ENCODE peak calls at places on chromosomes 5 and 9, in four cellular contexts. X is AG09309, B is cardiac fibroblast, E is MM.1S. U is an unnamed sample.

GRCh38 chr5:18992264-18992663 is 995.7 kb downstream of the CDH18 start:
- DNase-seq in B (no peak), X (no peak), E (no peak), U (no peak)

GRCh38 chr5:57499262-57500050 is 16.8 kb upstream of the ACTBL2 start:
- DNase-seq in X (no peak), B (peak; percentile 86), E (peak; percentile 84), U (peak; percentile 42)

GRCh38 chr5:178740181-178740557 is 9.7 kb upstream of the ZNF354A start:
- DNase-seq in X (no peak), B (no peak), E (no peak), U (no peak)

GRCh38 chr5:133635051-133635450 is 22.7 kb upstream of the FSTL4 start:
- DNase-seq in B (peak; percentile 31), E (no peak), X (no peak), U (no peak)

GRCh38 chr9:75235632-75236031 is 147.3 kb downstream of the OSTF1 start:
- DNase-seq in E (no peak), B (peak; percentile 27), X (no peak), U (no peak)

GRCh38 chr5:43409809-43410271 is 2.4 kb downstream of the CCL28 start:
- DNase-seq in E (no peak), X (no peak), B (no peak), U (no peak)

GRCh38 chr5:54533541-54534179 is 16.1 kb downstream of the SNX18 start:
- DNase-seq in X (no peak), E (no peak), B (peak; percentile 37), U (no peak)

GRCh38 chr5:88550736-88551135 is 282.1 kb upstream of the TMEM161B start:
- DNase-seq in E (no peak), X (no peak), B (no peak), U (no peak)

GRCh38 chr5:84569307-84569706 is 184.6 kb upstream of the EDIL3 start:
- DNase-seq in X (no peak), B (no peak), E (no peak), U (no peak)

GRCh38 chr9:134458111-134458845 is 132.0 kb downstream of the RXRA start:
- DNase-seq in B (peak; percentile 45), E (no peak), X (no peak), U (no peak)
- TF ChIP-seq CTCF in B (no peak), E (no peak), X (no peak), U (no peak)

DNA sequence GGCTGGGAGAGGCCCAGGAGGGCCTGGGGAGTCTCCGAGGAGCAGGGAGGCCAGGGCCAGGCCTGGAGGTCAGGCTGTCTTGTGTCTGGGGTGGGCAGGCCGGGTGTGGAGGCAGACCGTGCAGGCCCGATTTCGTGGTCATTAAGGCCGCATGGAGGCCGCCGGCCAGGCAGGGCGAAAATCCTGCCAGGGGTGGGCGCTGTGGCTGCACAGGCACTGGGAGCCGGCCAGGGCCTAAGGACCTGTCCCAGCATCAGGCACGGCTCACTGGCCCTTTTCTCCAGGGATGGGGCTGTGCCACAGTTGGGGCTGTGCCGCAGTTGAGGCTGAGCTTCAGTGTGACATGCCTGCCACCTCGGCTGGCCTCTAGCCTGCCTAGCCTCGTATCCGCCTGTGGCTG is 35.9 kb downstream of the ASS1 start:
- DNase-seq in X (no peak), B (no peak), E (no peak), U (no peak)
- TF ChIP-seq CTCF in X (no peak), B (peak; percentile 3), E (peak; percentile 10), U (peak; percentile 25)

GRCh38 chr5:120124961-120125360 is 339.1 kb upstream of the PRR16 start:
- DNase-seq in X (no peak), E (no peak), B (peak; percentile 51), U (no peak)
- TF ChIP-seq CTCF in X (no peak), E (no peak), B (no peak), U (no peak)

GRCh38 chr5:35002459-35002858 is 45.3 kb downstream of the AGXT2 start:
- DNase-seq in E (no peak), X (no peak), B (no peak), U (no peak)
- TF ChIP-seq CTCF in E (no peak), X (no peak), B (no peak), U (no peak)

DNA sequence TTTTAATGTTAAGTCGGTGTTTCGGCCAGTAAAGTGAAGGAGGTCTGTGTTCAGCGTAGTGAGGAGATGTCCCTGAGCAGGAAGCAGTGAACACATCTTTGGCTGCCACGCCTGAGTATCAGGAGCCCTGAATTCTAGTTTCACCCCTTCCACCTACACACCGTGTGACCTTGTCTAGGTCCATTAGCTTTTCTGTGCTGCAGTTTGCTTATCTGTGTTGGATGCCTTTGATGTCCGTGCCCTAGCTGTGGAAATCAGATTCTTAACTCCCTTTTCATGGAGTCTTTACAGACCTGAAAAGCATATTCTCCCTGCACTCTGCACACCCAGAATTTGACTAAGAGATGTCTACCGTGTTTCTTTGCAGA is 615 bp downstream of the FBXO38 start:
- DNase-seq in E (peak; percentile 8), B (no peak), X (no peak), U (no peak)
- TF ChIP-seq CTCF in E (no peak), B (no peak), X (no peak), U (no peak)

DNA sequence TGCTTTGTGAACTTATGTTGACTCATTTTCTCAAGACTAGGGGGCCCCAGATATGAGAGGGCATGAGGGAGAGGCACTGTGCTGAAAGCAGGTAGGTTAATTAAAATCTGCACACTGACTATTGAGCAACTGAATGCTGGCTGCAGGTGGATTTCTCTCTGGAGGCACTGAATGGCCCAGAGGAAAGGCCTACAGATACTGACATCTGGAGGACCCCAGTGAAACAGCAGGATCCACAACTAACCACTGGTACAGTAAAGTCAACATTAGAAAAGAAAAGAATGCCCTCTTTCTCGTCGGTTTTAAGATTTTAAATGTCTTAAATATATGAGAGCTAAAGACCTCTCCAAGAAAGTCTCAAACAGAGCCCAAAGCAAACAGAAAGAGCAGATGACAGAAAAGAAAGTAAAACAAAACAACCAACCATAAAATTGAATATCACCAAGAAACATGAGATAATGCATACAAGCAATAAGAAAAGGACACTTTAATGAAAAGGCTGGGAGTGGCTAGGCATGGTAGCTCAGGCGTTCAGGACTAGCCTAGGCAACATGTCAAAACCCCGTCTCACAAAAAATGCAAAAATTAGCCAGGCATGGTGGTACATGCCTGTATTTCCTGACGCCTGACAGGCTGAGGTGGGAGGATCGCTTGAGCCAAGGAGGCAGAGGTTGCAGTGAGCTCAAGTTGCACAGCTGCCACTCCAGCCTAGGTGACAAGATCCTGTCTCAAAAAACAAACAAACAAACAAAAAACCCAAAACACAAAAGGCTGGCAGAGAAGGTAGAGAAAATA is 43.3 kb downstream of the PUM3 start:
- DNase-seq in E (no peak), B (peak; percentile 28), X (no peak), U (no peak)
- TF ChIP-seq CTCF in E (no peak), B (peak; percentile 41), X (peak; percentile 55), U (no peak)

GRCh38 chr5:45639038-45639437 is 57.1 kb downstream of the HCN1 start:
- DNase-seq in B (peak; percentile 0), E (no peak), X (no peak), U (no peak)
- TF ChIP-seq CTCF in B (no peak), E (no peak), X (no peak), U (no peak)

U was measured in GM13977.